ENCODE peak calls at places on chromosomes 3 and 15, in six cellular contexts. N is GM18507; H is cardiac muscle cell; S is A549; R is activated CD4-positive, alpha-beta T cell treated with anti-CD3 and anti-CD28 coated beads, Interleukin-2, amount 50 U/mL, for 1 hour; M is fibroblast of lung. E is an unnamed sample.

GRCh38 chr3:61299343-61299742 is 48.1 kb upstream of the FHIT start:
- DNase-seq in N (no peak), H (no peak), S (no peak), R (no peak), M (no peak), E (no peak)

GRCh38 chr15:28017423-28017924 is 81.6 kb downstream of the OCA2 start:
- DNase-seq in N (no peak), H (peak), S (peak), R (no peak), M (no peak), E (no peak)

GRCh38 chr3:177106594-177106993 is 90.7 kb downstream of the TBL1XR1 start:
- DNase-seq in N (no peak), H (no peak), S (no peak), R (no peak), M (no peak), E (no peak)

GRCh38 chr3:190718691-190719090 is 143.8 kb downstream of the GMNC start:
- DNase-seq in N (no peak), H (no peak), S (no peak), R (no peak), M (peak), E (peak)

GRCh38 chr15:73560501-73561117 is 72.6 kb downstream of the NPTN start:
- DNase-seq in N (no peak), H (peak), S (peak), R (no peak), M (peak), E (peak)

GRCh38 chr3:143775401-143775970 is 72.8 kb downstream of the SLC9A9 start:
- DNase-seq in N (peak), H (peak), S (peak), R (no peak), M (peak), E (peak)

GRCh38 chr3:141105828-141106628 is 54.9 kb downstream of the SPSB4 start:
- DNase-seq in N (peak), H (peak), S (peak), R (peak), M (peak), E (peak)

GRCh38 chr3:155853214-155854146 is 747 bp downstream of the SLC33A1 start:
- DNase-seq in N (no peak), H (peak), S (peak), R (peak), M (peak), E (no peak)

GRCh38 chr15:70140543-70141375 is 43.0 kb upstream of the TLE3 start:
- DNase-seq in N (peak), H (no peak), S (peak), R (peak), M (no peak), E (peak)

GRCh38 chr3:3778641-3779270 is 20.5 kb upstream of the LRRN1 start:
- DNase-seq in N (no peak), H (no peak), S (no peak), R (no peak), M (no peak), E (peak)

GRCh38 chr3:69509288-69509687 is 123.4 kb upstream of the FRMD4B start:
- DNase-seq in N (no peak), H (no peak), S (no peak), R (no peak), M (no peak), E (no peak)

GRCh38 chr3:112338021-112338726 is 5.2 kb downstream of the CD200 start:
- DNase-seq in N (no peak), H (no peak), S (no peak), R (no peak), M (no peak), E (no peak)

GRCh38 chr15:93520206-93520605 is 431.2 kb upstream of the RGMA start:
- DNase-seq in N (no peak), H (peak), S (no peak), R (no peak), M (no peak), E (no peak)

E was measured in H4.